ENCODE peak calls at places on chromosomes 7 and 10, in eight cellular contexts. I, V, J, P, Q, F, A and U are unnamed samples.

GRCh38 chr7:111827863-111828504 is 265.7 kb upstream of the IMMP2L start:
- DNase-seq in P (no peak), I (peak), F (no peak), A (peak), J (no peak), Q (peak), V (no peak), U (no peak)

GRCh38 chr7:103540986-103541385 is 95.0 kb upstream of the SLC26A5 start:
- DNase-seq in V (no peak), A (no peak), Q (no peak), P (peak), J (no peak), F (no peak), I (no peak), U (no peak)

GRCh38 chr10:19815036-19815435 is 1.2 kb upstream of the PLXDC2 start:
- DNase-seq in J (no peak), V (no peak), I (no peak), F (no peak), P (no peak), A (no peak), Q (no peak), U (no peak)

GRCh38 chr7:121755286-121755685 is 117.7 kb upstream of the PTPRZ1 start:
- DNase-seq in P (no peak), F (no peak), V (no peak), A (no peak), Q (no peak), I (peak), J (no peak), U (no peak)

GRCh38 chr10:1180071-1180730 is 124.0 kb downstream of the WDR37 start:
- DNase-seq in A (no peak), I (no peak), Q (no peak), P (no peak), F (no peak), V (no peak), J (no peak), U (no peak)

GRCh38 chr10:46018453-46019169 is 11.8 kb downstream of the NCOA4 start:
- DNase-seq in P (peak), J (no peak), Q (no peak), V (no peak), A (no peak), I (no peak), F (no peak), U (no peak)

GRCh38 chr10:114779803-114780609 is 41.6 kb upstream of the FHIP2A start:
- DNase-seq in V (no peak), F (peak), P (no peak), I (peak), J (no peak), Q (peak), A (peak), U (peak)

GRCh38 chr10:5243521-5243987 is 46.9 kb downstream of the AKR1C4 start:
- DNase-seq in Q (no peak), J (no peak), A (no peak), V (no peak), P (no peak), F (no peak), I (no peak), U (no peak)

GRCh38 chr7:129188372-129188891 is at the start of gene SMO:
- DNase-seq in P (no peak), Q (no peak), F (no peak), I (no peak), V (peak), J (no peak), A (peak), U (peak)

GRCh38 chr7:99224263-99224947 is 16.5 kb upstream of the KPNA7 start:
- DNase-seq in V (no peak), F (no peak), I (peak), A (peak), J (peak), P (no peak), Q (no peak), U (peak)

GRCh38 chr10:28946479-28946878 is 269.2 kb downstream of the BAMBI start:
- DNase-seq in I (no peak), Q (peak), A (no peak), F (peak), V (no peak), J (no peak), P (no peak), U (no peak)

GRCh38 chr7:126803060-126803665 is 449.6 kb downstream of the GRM8 start:
- DNase-seq in I (peak), Q (peak), P (peak), V (peak), A (peak), F (peak), J (peak), U (peak)

GRCh38 chr7:140673063-140673769 is 471 bp downstream of the ADCK2 start:
- DNase-seq in P (peak), Q (no peak), F (no peak), I (peak), V (peak), A (no peak), J (peak), U (peak)

GRCh38 chr7:21639206-21639868 is 96.5 kb downstream of the DNAH11 start:
- DNase-seq in J (no peak), Q (no peak), P (no peak), A (no peak), V (no peak), I (no peak), F (no peak), U (no peak)

GRCh38 chr7:8133955-8134733 is 127.8 kb downstream of the ICA1 start:
- DNase-seq in F (no peak), V (no peak), J (no peak), P (no peak), I (no peak), A (no peak), Q (no peak), U (no peak)

GRCh38 chr10:30017576-30017975 is 41.8 kb downstream of the JCAD start:
- DNase-seq in A (no peak), Q (no peak), I (no peak), P (no peak), J (no peak), F (no peak), V (no peak), U (no peak)

GRCh38 chr10:110772454-110773025 is 99.2 kb upstream of the PDCD4 start:
- DNase-seq in V (no peak), F (no peak), A (no peak), Q (no peak), J (no peak), P (no peak), I (no peak), U (peak)

GRCh38 chr10:104300002-104300735 is 31.2 kb downstream of the GSTO2 start:
- DNase-seq in I (no peak), V (no peak), J (no peak), P (no peak), Q (peak), F (peak), A (peak), U (no peak)

GRCh38 chr7:70782729-70783290 is 349.1 kb upstream of the GALNT17 start:
- DNase-seq in I (no peak), J (no peak), A (no peak), F (no peak), V (no peak), Q (no peak), P (peak), U (no peak)

GRCh38 chr7:142554555-142555532 is 194.4 kb upstream of the PRSS1 start:
- DNase-seq in P (no peak), J (no peak), A (peak), V (no peak), Q (no peak), F (no peak), I (no peak), U (no peak)